ENCODE peak calls at places on chromosomes 2 and 18, in seven cellular contexts. K is dorsolateral prefrontal cortex; L is GDM1; T is stimulated activated CD4-positive, alpha-beta T cell treated with anti-CD3 and anti-CD28 coated beads, Interleukin-12 subunit alpha, Interleukin-12 subunit beta, amount 100 ng/mL, for 4 hours; H is AG08396; W is iris pigment epithelial cell; X is HCEC 1CT. Q is an unnamed sample.

GRCh38 chr2:59385971-59386370 is 1144.8 kb upstream of the FANCL start:
- DNase-seq in K (no peak), L (no peak), T (no peak), H (no peak), W (no peak), X (no peak), Q (no peak)

GRCh38 chr18:24022141-24022540 is 7.6 kb downstream of the TTC39C start:
- DNase-seq in K (no peak), L (no peak), T (no peak), H (peak), W (peak), X (peak), Q (no peak)

GRCh38 chr2:188819011-188819410 is 155.2 kb upstream of the COL3A1 start:
- DNase-seq in K (no peak), L (no peak), T (no peak), H (no peak), W (peak), X (no peak), Q (no peak)

GRCh38 chr2:141199711-141200110 is 931.1 kb downstream of the LRP1B start:
- DNase-seq in K (no peak), L (no peak), T (no peak), H (no peak), W (peak), X (no peak), Q (no peak)

GRCh38 chr18:57027190-57027708 is 119.6 kb upstream of the BOD1L2 start:
- DNase-seq in K (no peak), L (no peak), T (no peak), H (no peak), W (no peak), X (no peak), Q (no peak)

GRCh38 chr2:86412007-86412406 is 29.2 kb upstream of the KDM3A start:
- DNase-seq in K (no peak), L (no peak), T (no peak), H (no peak), W (no peak), X (no peak), Q (no peak)

GRCh38 chr2:47898089-47898731 is 8.1 kb downstream of the FBXO11 start:
- DNase-seq in K (no peak), L (no peak), T (no peak), H (no peak), W (no peak), X (no peak), Q (peak)

GRCh38 chr2:239294571-239295054 is 106.2 kb downstream of the HDAC4 start:
- DNase-seq in K (peak), L (no peak), T (no peak), H (no peak), W (no peak), X (no peak), Q (no peak)

GRCh38 chr2:186543561-186544131 is 46.2 kb upstream of the ITGAV start:
- DNase-seq in K (no peak), L (no peak), T (no peak), H (no peak), W (peak), X (peak), Q (peak)

GRCh38 chr18:41466436-41467160 is 488.4 kb upstream of the PIK3C3 start:
- DNase-seq in K (no peak), L (no peak), T (no peak), H (no peak), W (peak), X (no peak), Q (no peak)

Q was measured in dermis blood vessel endothelial cell.